ENCODE peak calls at places on chromosomes 4 and X, in nine cellular contexts. D is CD8-positive, alpha-beta T cell; U is body of pancreas; J is upper lobe of right lung; N is psoas muscle; P is spleen; G is RWPE2; E is ovary; O is mammary epithelial cell. Z is an unnamed sample. For H3K36me3, the result is how much of the 10 kb centered on the place peaks cover.

GRCh38 chr4:84967292-84967651 is 782 bp upstream of the WDFY3 start:
- DNase-seq in N (no peak), J (no peak), O (no peak), E (no peak), D (no peak), P (no peak), U (no peak), G (no peak), Z (no peak)

GRCh38 chr4:3706565-3707422 is 59.4 kb upstream of the ADRA2C start:
- DNase-seq in U (peak), N (no peak), E (no peak), P (peak), G (no peak), J (peak), O (no peak), D (no peak), Z (no peak)

GRCh38 chr4:103918214-103918613 is 198.4 kb upstream of the TACR3 start:
- DNase-seq in J (no peak), O (no peak), D (no peak), E (no peak), U (no peak), G (no peak), N (no peak), P (no peak), Z (no peak)

GRCh38 chr4:26478330-26478729 is 12.0 kb downstream of the CCKAR start:
- DNase-seq in O (no peak), G (no peak), P (no peak), N (no peak), D (no peak), J (no peak), U (peak), E (no peak), Z (no peak)

GRCh38 chrX:42694260-42694815 is 83.6 kb downstream of the PPP1R2C start:
- DNase-seq in G (no peak), J (no peak), U (no peak), N (no peak), D (no peak), P (no peak), O (peak), E (no peak), Z (no peak)

GRCh38 chr4:126899382-126899801 is 733.4 kb upstream of the INTU start:
- DNase-seq in O (peak), D (no peak), G (no peak), N (no peak), P (no peak), J (no peak), E (no peak), U (no peak), Z (no peak)

GRCh38 chr4:23789765-23790164 is 100.1 kb downstream of the PPARGC1A start:
- DNase-seq in D (no peak), U (peak), N (peak), G (no peak), P (no peak), O (no peak), J (no peak), E (no peak), Z (no peak)

GRCh38 chrX:20382082-20382481 is 115.4 kb upstream of the RPS6KA3 start:
- DNase-seq in N (no peak), O (no peak), J (no peak), E (no peak), U (no peak), G (no peak), P (no peak), D (no peak), Z (no peak)

GRCh38 chr4:120130786-120131185 is 64.1 kb upstream of the MAD2L1 start:
- DNase-seq in O (no peak), N (no peak), J (no peak), P (no peak), D (no peak), U (no peak), G (no peak), E (no peak), Z (no peak)

GRCh38 chr4:124480061-124480460 is 232.5 kb downstream of the ANKRD50 start:
- DNase-seq in U (no peak), G (no peak), O (no peak), E (no peak), D (no peak), J (no peak), P (no peak), N (no peak), Z (no peak)

GRCh38 chrX:155755706-155756337 is 125.3 kb upstream of the VAMP7 start:
- DNase-seq in O (no peak), P (no peak), N (no peak), D (no peak), J (no peak), E (no peak), G (no peak), U (no peak), Z (no peak)
- H3K36me3 ChIP-seq in O (under half), P (under half), N (under half), D (under half), J (under half), E (under half), G (under half), U (under half), Z (under half)

DNA sequence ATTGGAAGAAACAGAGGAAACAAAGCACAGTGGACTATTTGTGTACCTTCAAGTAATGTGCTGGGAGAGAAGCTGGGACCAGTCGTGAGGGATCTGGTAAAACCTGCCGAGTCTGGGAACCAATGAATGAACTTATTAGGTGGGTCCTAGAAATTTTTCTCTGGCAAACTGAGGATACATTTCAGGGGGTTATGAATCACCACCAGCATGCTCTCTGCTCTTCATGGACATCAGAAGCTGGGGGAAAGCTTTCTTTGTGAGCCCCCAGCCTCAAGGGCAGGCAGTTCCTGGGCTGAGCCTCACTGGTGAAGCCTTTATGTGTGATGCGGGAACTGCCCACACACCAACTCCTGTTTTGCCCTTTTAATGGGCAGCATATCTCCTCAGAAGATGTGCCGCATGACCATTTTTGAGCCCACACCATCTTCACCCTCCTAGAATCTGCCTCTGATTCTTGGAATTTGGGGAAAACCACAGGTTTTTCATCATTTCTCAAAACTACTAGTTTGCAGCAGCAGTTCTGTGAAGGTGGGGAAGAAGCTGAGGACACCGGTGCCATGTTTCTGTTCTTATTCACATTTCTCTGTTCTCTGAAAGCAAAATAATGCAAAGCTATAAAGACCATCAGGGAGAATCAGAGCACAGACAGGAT is 95.5 kb upstream of the ENPP6 start:
- DNase-seq in U (no peak), E (no peak), N (no peak), O (no peak), P (no peak), J (no peak), D (no peak), G (no peak), Z (no peak)
- H3K4me3 ChIP-seq in U (no peak), E (no peak), N (no peak), O (no peak), P (no peak), J (no peak), D (no peak), G (no peak), Z (no peak)

GRCh38 chr4:8396762-8397406 is 43.6 kb downstream of the ACOX3 start:
- DNase-seq in G (no peak), D (no peak), E (no peak), N (no peak), P (no peak), O (no peak), J (no peak), U (no peak), Z (no peak)

GRCh38 chr4:8399298-8399697 is 41.2 kb downstream of the ACOX3 start:
- DNase-seq in U (no peak), P (no peak), O (no peak), D (no peak), G (no peak), J (no peak), N (no peak), E (no peak), Z (no peak)

GRCh38 chr4:8400641-8401325 is 39.7 kb downstream of the ACOX3 start:
- DNase-seq in G (no peak), N (no peak), P (no peak), J (no peak), D (no peak), E (no peak), U (no peak), O (no peak), Z (no peak)

GRCh38 chr4:8395504-8395903 is 45.0 kb downstream of the ACOX3 start:
- DNase-seq in G (no peak), D (no peak), J (no peak), O (no peak), E (no peak), N (no peak), P (no peak), U (no peak), Z (no peak)

GRCh38 chr4:8398347-8398746 is 42.2 kb downstream of the ACOX3 start:
- DNase-seq in G (no peak), U (no peak), D (no peak), E (no peak), P (no peak), J (no peak), N (no peak), O (no peak), Z (no peak)
- H3K27ac ChIP-seq in G (no peak), U (no peak), D (no peak), E (no peak), P (no peak), J (no peak), N (no peak), O (no peak), Z (no peak)

GRCh38 chr4:158891256-158891655 is 122.4 kb downstream of the FNIP2 start:
- DNase-seq in U (no peak), E (no peak), G (no peak), J (no peak), P (no peak), O (no peak), D (no peak), N (no peak), Z (no peak)
- H3K36me3 ChIP-seq in U (under half), E (under half), G (under half), J (half or more), P (half or more), O (under half), D (under half), N (half or more), Z (under half)

DNA sequence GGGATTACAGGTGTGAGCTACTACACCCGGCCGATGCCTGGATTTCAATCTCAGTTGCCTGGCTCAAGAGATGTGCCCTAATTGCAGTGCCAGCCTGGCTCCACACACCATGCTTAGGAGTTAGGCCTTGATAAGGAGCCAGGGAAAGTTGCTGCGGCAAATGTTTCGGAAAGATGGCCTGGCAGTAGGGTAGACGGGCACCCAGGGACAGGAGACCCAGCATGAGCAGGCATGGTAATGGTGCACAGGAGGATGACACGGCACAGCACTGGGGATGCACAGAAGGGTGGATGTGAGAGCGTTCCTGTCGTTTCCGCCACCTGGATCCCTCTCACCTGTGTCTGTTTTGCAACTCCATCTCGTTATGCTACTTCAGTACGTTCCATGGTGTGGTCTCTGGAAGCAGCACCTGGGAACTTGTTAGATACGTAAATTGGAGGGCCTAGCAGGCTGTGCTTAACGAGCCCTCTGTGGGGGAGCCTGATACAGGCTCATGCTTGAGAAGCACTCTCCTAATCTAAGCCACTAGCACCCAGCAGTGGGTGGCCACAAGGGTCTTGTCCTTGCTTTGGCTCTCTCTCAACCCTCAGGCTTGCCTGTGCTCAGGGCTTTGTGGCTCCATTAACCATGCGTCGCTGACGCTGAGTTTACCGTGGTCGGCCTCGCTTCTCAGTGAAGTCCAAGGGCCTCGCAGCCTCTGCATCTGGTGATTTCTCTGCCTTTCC is 20.3 kb downstream of the RNF4 start:
- DNase-seq in O (no peak), N (no peak), G (no peak), U (no peak), P (no peak), E (no peak), D (no peak), J (no peak), Z (no peak)
- H3K4me3 ChIP-seq in O (no peak), N (no peak), G (no peak), U (no peak), P (no peak), E (no peak), D (no peak), J (no peak), Z (no peak)

DNA sequence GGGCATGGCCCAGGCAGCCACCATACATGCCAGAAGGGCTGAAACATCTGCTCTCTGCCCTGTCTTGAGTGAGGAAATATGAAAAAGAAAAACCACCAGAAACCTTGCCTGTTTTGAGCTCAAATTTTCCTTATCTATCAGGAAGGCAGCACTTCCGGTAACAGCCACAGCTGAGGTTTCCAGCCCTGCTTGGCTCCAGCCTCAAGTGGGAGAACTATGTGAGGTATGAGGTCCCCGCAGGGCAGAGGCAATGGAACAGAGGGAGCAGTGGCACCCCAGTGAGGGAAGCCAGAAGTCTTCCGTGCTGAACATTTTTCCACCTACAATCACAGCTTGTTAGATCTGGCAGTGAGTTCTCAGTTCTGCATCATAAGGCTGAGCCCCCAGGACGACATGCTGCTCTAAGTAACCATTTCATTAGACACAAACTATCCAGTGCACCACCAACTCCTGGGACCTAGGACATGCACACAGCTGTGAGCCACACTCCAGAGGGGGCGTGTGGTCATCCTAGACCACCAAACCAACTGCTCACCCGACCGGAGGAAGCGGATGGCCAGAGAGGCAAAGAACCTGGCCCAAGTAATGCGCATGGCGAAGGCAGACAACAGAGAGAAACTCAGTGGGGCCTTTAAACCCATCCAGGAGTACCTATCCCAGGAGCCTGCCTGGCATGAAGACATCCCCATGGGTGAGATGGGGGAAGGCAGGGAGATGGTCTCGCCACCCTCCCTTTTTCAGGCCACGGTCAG is 22.6 kb downstream of the WDR1 start:
- DNase-seq in P (no peak), D (no peak), E (no peak), O (peak), J (no peak), G (no peak), N (peak), U (no peak), Z (no peak)
- H3K27ac ChIP-seq in P (peak), D (peak), E (peak), O (peak), J (peak), G (peak), N (peak), U (peak), Z (no peak)

GRCh38 chr4:88063634-88064296 is 56.3 kb downstream of the PKD2 start:
- DNase-seq in N (no peak), E (no peak), G (no peak), J (no peak), U (no peak), P (no peak), D (no peak), O (no peak), Z (no peak)
- H3K36me3 ChIP-seq in N (half or more), E (under half), G (half or more), J (half or more), U (under half), P (half or more), D (under half), O (under half), Z (under half)

GRCh38 chr4:2415881-2416563 is 2.4 kb downstream of the ZFYVE28 start:
- DNase-seq in O (no peak), N (no peak), P (peak), U (no peak), D (no peak), E (no peak), J (no peak), G (no peak), Z (no peak)

GRCh38 chr4:2412534-2412884 is 5.9 kb downstream of the ZFYVE28 start:
- DNase-seq in O (no peak), D (peak), P (peak), U (no peak), N (no peak), E (no peak), G (no peak), J (no peak), Z (no peak)

GRCh38 chr4:2415213-2415612 is 3.2 kb downstream of the ZFYVE28 start:
- DNase-seq in N (no peak), D (no peak), P (no peak), J (no peak), U (no peak), E (no peak), G (no peak), O (no peak), Z (no peak)

GRCh38 chr4:2412885-2413716 is 5.3 kb downstream of the ZFYVE28 start:
- DNase-seq in O (peak), J (peak), D (peak), P (peak), G (peak), U (peak), N (peak), E (peak), Z (no peak)

DNA sequence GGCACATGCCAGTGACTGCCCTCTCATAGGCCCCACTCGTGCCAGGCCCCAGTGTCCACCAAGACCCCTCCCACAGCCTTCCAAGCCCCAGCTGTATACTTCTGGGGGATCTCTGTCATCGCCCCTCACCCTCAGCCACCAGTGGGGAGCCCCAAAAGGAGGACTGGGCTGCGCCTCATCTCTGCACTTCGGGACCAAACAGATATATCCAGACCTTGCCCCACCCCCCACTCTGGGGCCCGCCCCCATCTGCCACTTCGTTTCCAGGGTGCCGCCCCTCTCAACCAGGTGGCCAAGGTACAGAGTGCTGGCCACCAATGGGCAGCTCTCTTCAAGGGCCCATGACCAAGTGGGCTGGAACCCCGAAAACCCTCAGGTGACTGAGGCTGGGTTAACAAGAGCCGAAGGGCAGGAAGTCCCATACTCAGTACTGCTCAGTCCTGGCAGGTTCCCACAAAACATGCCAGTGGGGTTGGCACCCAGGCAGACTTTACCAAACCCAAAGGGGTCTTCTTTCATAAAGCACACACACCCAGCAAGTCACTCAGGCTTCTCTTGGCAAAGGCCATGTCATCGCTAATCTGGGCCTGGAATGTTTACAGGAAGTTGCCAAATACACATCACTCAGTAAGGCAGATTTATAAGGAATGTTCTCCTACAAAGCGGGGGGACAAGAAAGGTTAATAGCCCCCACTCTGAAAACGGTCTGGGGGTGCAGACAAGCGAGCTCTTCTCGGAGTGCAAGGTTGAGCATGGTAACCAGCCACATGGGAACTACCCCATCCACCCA is 4.4 kb downstream of the ZFYVE28 start:
- DNase-seq in J (peak), O (no peak), U (no peak), E (no peak), D (peak), P (peak), N (no peak), G (no peak), Z (no peak)
- H3K4me3 ChIP-seq in J (peak), O (no peak), U (no peak), E (no peak), D (peak), P (peak), N (peak), G (no peak), Z (no peak)

DNA sequence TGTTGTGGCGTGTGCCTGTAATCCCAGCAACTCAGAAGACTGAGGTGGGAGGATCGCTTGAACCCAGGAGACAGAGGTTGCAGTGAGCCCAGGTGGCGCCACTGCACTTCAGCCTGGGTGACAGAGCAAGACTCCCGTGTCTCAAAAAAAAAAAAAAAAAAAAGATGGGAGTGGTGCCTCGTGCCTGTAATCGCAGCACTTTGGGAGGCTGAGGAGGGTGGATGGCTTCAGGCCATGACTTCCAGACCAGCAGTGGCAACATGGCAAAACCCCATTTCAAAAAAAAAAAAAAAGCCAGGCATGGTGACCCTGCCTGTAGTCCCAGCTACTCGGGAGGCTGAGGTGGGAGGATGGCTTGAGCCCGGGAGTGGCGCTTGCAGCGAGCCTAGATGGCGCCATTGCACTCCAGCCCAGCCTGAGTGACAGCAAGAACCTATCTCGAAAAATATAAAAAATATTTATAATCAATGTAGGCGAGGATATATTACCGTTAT is 27.0 kb downstream of the EIF2S3 start:
- DNase-seq in O (peak), D (peak), U (peak), J (peak), P (peak), E (peak), N (peak), G (peak), Z (peak)
- H3K27ac ChIP-seq in O (no peak), D (no peak), U (no peak), J (no peak), P (no peak), E (no peak), N (no peak), G (no peak), Z (no peak)

Z was measured in WERI-Rb-1.